ENCODE peak calls at places on chromosomes 3 and 15, in four cellular contexts. One of them, this sample, is unnamed.

GRCh38 chr15:90063733-90064247 is 38.5 kb downstream of the IDH2 start:
- DNase-seq in foreskin fibroblast: no peak
- DNase-seq in RPMI7951: no peak
- DNase-seq in cardiac muscle cell: no peak
- DNase-seq in this sample: no peak

GRCh38 chr15:52804526-52805081 is 14.5 kb upstream of the ONECUT1 start:
- DNase-seq in RPMI7951: no peak
- DNase-seq in foreskin fibroblast: peak
- DNase-seq in cardiac muscle cell: no peak
- DNase-seq in this sample: no peak

GRCh38 chr3:187913617-187914033 is 168.4 kb upstream of the BCL6 start:
- DNase-seq in RPMI7951: no peak
- DNase-seq in cardiac muscle cell: peak
- DNase-seq in foreskin fibroblast: peak
- DNase-seq in this sample: no peak

GRCh38 chr3:183518446-183519185 is 36.9 kb downstream of the KLHL6 start:
- DNase-seq in RPMI7951: peak
- DNase-seq in cardiac muscle cell: no peak
- DNase-seq in foreskin fibroblast: peak
- DNase-seq in this sample: no peak

GRCh38 chr15:41935566-41936020 is 36.8 kb downstream of the EHD4 start:
- DNase-seq in RPMI7951: peak
- DNase-seq in cardiac muscle cell: no peak
- DNase-seq in foreskin fibroblast: no peak
- DNase-seq in this sample: no peak

GRCh38 chr3:12954891-12955650 is 113.7 kb upstream of the RPL32 start:
- DNase-seq in cardiac muscle cell: peak
- DNase-seq in foreskin fibroblast: peak
- DNase-seq in RPMI7951: no peak
- DNase-seq in this sample: no peak

GRCh38 chr3:101902041-101902440 is 52.7 kb downstream of the NFKBIZ start:
- DNase-seq in RPMI7951: peak
- DNase-seq in foreskin fibroblast: peak
- DNase-seq in cardiac muscle cell: peak
- DNase-seq in this sample: peak

GRCh38 chr3:112116777-112117186 is 16.3 kb downstream of the GCSAM start:
- DNase-seq in foreskin fibroblast: no peak
- DNase-seq in cardiac muscle cell: no peak
- DNase-seq in RPMI7951: no peak
- DNase-seq in this sample: no peak

GRCh38 chr15:29613951-29614382 is 208.3 kb downstream of the TJP1 start:
- DNase-seq in foreskin fibroblast: no peak
- DNase-seq in RPMI7951: peak
- DNase-seq in cardiac muscle cell: no peak
- DNase-seq in this sample: peak

GRCh38 chr15:65580287-65580686 is 30.6 kb downstream of the INTS14 start:
- DNase-seq in RPMI7951: peak
- DNase-seq in cardiac muscle cell: peak
- DNase-seq in foreskin fibroblast: peak
- DNase-seq in this sample: no peak

GRCh38 chr3:168034152-168034928 is 61.4 kb downstream of the GOLIM4 start:
- DNase-seq in cardiac muscle cell: peak
- DNase-seq in foreskin fibroblast: peak
- DNase-seq in RPMI7951: peak
- DNase-seq in this sample: no peak

GRCh38 chr15:60390931-60391501 is 6.8 kb downstream of the ANXA2 start:
- DNase-seq in foreskin fibroblast: peak
- DNase-seq in RPMI7951: peak
- DNase-seq in cardiac muscle cell: peak
- DNase-seq in this sample: peak

GRCh38 chr3:123609063-123609462 is 24.2 kb upstream of the HACD2 start:
- DNase-seq in cardiac muscle cell: peak
- DNase-seq in foreskin fibroblast: no peak
- DNase-seq in RPMI7951: no peak
- DNase-seq in this sample: no peak

GRCh38 chr15:85993116-85993515 is 86.6 kb upstream of the AGBL1 start:
- DNase-seq in RPMI7951: no peak
- DNase-seq in foreskin fibroblast: no peak
- DNase-seq in cardiac muscle cell: no peak
- DNase-seq in this sample: no peak

GRCh38 chr3:169509359-169509758 is 154.2 kb downstream of the MECOM start:
- DNase-seq in foreskin fibroblast: no peak
- DNase-seq in RPMI7951: no peak
- DNase-seq in cardiac muscle cell: no peak
- DNase-seq in this sample: no peak

GRCh38 chr15:45473068-45473467 is 49.5 kb downstream of the SLC30A4 start:
- DNase-seq in cardiac muscle cell: no peak
- DNase-seq in foreskin fibroblast: no peak
- DNase-seq in RPMI7951: no peak
- DNase-seq in this sample: no peak

GRCh38 chr3:38573606-38574005 is 75.9 kb downstream of the SCN5A start:
- DNase-seq in RPMI7951: no peak
- DNase-seq in foreskin fibroblast: no peak
- DNase-seq in cardiac muscle cell: no peak
- DNase-seq in this sample: no peak

GRCh38 chr3:131353016-131353877 is 28.3 kb upstream of the NUDT16 start:
- DNase-seq in cardiac muscle cell: no peak
- DNase-seq in foreskin fibroblast: no peak
- DNase-seq in RPMI7951: no peak
- DNase-seq in this sample: no peak

GRCh38 chr15:77982127-77982490 is 95.4 kb downstream of the TBC1D2B start:
- DNase-seq in foreskin fibroblast: no peak
- DNase-seq in RPMI7951: no peak
- DNase-seq in cardiac muscle cell: no peak
- DNase-seq in this sample: no peak

GRCh38 chr15:50911001-50911400 is 2.5 kb downstream of the AP4E1 start:
- DNase-seq in cardiac muscle cell: peak
- DNase-seq in foreskin fibroblast: peak
- DNase-seq in RPMI7951: no peak
- DNase-seq in this sample: no peak

GRCh38 chr3:86923071-86923476 is 67.9 kb downstream of the VGLL3 start:
- DNase-seq in RPMI7951: peak
- DNase-seq in cardiac muscle cell: peak
- DNase-seq in foreskin fibroblast: peak
- DNase-seq in this sample: no peak